ENCODE peak calls at places on chromosomes 4 and X, in seven cellular contexts. O is IMR-90; H is CD8-positive, alpha-beta T cell; I is breast epithelium; T is dorsolateral prefrontal cortex; M is pancreas; A is astrocyte of the spinal cord. G is an unnamed sample.

GRCh38 chrX:25131055-25131454 is 115.3 kb upstream of the ARX start:
- DNase-seq in M (no peak), I (no peak), T (no peak), A (no peak), O (peak; percentile 3), H (no peak), G (no peak)

GRCh38 chr4:2083116-2083825 is 24.1 kb downstream of the NAT8L start:
- DNase-seq in O (no peak), M (peak; percentile 35), I (peak; percentile 5), H (peak; percentile 35), T (no peak), A (no peak), G (no peak)

GRCh38 chr4:10018818-10019438 is 2.4 kb downstream of the SLC2A9 start:
- DNase-seq in M (peak; percentile 94), I (peak; percentile 94), T (peak; percentile 93), A (peak; percentile 94), O (peak; percentile 93), H (peak; percentile 96), G (peak; percentile 97)

GRCh38 chrX:152231106-152231505 is 92.7 kb upstream of the MAGEA10 start:
- DNase-seq in A (no peak), M (no peak), H (no peak), T (no peak), O (no peak), I (no peak), G (no peak)

GRCh38 chr4:77820836-77821561 is 1.8 kb upstream of the CNOT6L start:
- DNase-seq in A (no peak), T (no peak), O (no peak), M (no peak), I (no peak), H (peak; percentile 57), G (no peak)

GRCh38 chrX:125765347-125765746 is 400.7 kb downstream of the DCAF12L2 start:
- DNase-seq in O (no peak), H (no peak), T (no peak), A (no peak), I (no peak), M (no peak), G (no peak)

GRCh38 chr4:25233194-25233593 is 639 bp upstream of the PI4K2B start:
- DNase-seq in H (no peak), A (no peak), T (no peak), I (no peak), O (no peak), M (no peak), G (no peak)

GRCh38 chrX:340121-340520 is 21.5 kb upstream of the GTPBP6 start:
- DNase-seq in A (no peak), H (no peak), T (no peak), O (no peak), I (no peak), M (no peak), G (no peak)

GRCh38 chr4:141375855-141376254 is 155.2 kb downstream of the ZNF330 start:
- DNase-seq in I (no peak), M (no peak), O (peak; percentile 93), T (no peak), H (no peak), A (peak; percentile 81), G (no peak)

GRCh38 chrX:18607966-18608365 is 63.9 kb downstream of the RS1 start:
- DNase-seq in H (no peak), A (no peak), O (peak; percentile 20), M (no peak), I (no peak), T (no peak), G (no peak)

GRCh38 chr4:57442834-57443291 is 332.7 kb upstream of the IGFBP7 start:
- DNase-seq in H (no peak), I (no peak), A (peak; percentile 42), T (peak; percentile 67), M (no peak), O (peak; percentile 13), G (peak; percentile 30)

GRCh38 chr4:147714575-147715401 is 17.1 kb upstream of the ARHGAP10 start:
- DNase-seq in H (no peak), A (peak; percentile 78), M (no peak), I (peak; percentile 56), T (no peak), O (peak; percentile 90), G (no peak)

GRCh38 chrX:56564921-56565861 is 1.8 kb downstream of the UBQLN2 start:
- DNase-seq in O (peak; percentile 5), M (no peak), A (no peak), T (no peak), I (no peak), H (no peak), G (no peak)

GRCh38 chrX:101260435-101260834 is 30.7 kb downstream of the TAF7L start:
- DNase-seq in T (no peak), I (no peak), H (no peak), M (no peak), O (no peak), A (no peak), G (peak; percentile 18)

GRCh38 chr4:171993247-171993646 is 180.0 kb downstream of the GALNTL6 start:
- DNase-seq in H (no peak), M (no peak), A (no peak), T (no peak), O (no peak), I (no peak), G (no peak)

GRCh38 chr4:48439988-48440387 is 43.2 kb upstream of the SLC10A4 start:
- DNase-seq in T (peak; percentile 56), O (no peak), I (no peak), A (no peak), M (no peak), H (no peak), G (no peak)

GRCh38 chr4:183987987-183988392 is 82.9 kb downstream of the STOX2 start:
- DNase-seq in M (no peak), O (peak; percentile 95), A (peak; percentile 92), T (peak; percentile 60), H (no peak), I (peak; percentile 65), G (no peak)

GRCh38 chr4:174674305-174674840 is 152.1 kb upstream of the HPGD start:
- DNase-seq in I (no peak), A (no peak), H (no peak), O (peak; percentile 0), M (no peak), T (no peak), G (no peak)

GRCh38 chr4:148094149-148094548 is 348.1 kb downstream of the NR3C2 start:
- DNase-seq in A (no peak), H (no peak), M (no peak), I (no peak), O (no peak), T (no peak), G (no peak)

GRCh38 chr4:152380919-152381318 is 155.0 kb downstream of the FBXW7 start:
- DNase-seq in O (no peak), T (no peak), M (no peak), A (no peak), I (no peak), H (no peak), G (no peak)

GRCh38 chrX:147351644-147352043 is 537.1 kb upstream of the CXorf51A start:
- DNase-seq in I (no peak), M (no peak), O (no peak), H (no peak), A (no peak), T (no peak), G (no peak)

DNA sequence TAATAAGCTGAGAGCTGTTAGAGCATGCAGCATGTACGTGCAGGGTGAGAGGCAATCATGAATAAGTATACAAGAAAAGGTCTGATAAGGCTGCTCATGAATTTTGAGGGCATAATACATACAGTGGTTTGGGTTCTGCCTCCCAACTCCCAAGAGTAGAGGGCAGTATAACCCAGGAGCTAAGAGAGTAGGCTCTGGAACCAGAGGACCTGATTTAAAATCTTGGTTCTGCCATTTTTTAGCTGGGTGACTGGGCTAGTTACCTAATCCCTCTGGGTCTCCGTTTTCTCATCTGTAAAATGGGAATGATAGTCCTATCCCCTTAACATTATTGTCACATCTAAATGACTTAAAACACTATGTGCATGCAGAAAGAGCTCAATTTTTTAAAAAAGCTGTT is 85.3 kb downstream of the LNX1 start:
- DNase-seq in H (no peak), T (no peak), I (no peak), A (no peak), O (peak; percentile 30), M (no peak), G (no peak)
- TF ChIP-seq CTCF in H (no peak), T (no peak), I (no peak), A (peak; percentile 43), O (peak; percentile 47), M (no peak), G (no peak)

GRCh38 chr4:35965300-35965699 is 279.0 kb downstream of the ARAP2 start:
- DNase-seq in H (no peak), A (no peak), T (no peak), M (no peak), O (no peak), I (no peak), G (no peak)

GRCh38 chr4:35970366-35970960 is 273.9 kb downstream of the ARAP2 start:
- DNase-seq in H (no peak), I (no peak), A (no peak), M (no peak), O (no peak), T (no peak), G (no peak)

GRCh38 chr4:35963383-35963782 is 280.9 kb downstream of the ARAP2 start:
- DNase-seq in I (no peak), M (no peak), O (no peak), A (no peak), H (no peak), T (no peak), G (no peak)

GRCh38 chr4:35963969-35964515 is 280.3 kb downstream of the ARAP2 start:
- DNase-seq in H (no peak), I (no peak), A (peak; percentile 10), O (no peak), T (no peak), M (no peak), G (no peak)

DNA sequence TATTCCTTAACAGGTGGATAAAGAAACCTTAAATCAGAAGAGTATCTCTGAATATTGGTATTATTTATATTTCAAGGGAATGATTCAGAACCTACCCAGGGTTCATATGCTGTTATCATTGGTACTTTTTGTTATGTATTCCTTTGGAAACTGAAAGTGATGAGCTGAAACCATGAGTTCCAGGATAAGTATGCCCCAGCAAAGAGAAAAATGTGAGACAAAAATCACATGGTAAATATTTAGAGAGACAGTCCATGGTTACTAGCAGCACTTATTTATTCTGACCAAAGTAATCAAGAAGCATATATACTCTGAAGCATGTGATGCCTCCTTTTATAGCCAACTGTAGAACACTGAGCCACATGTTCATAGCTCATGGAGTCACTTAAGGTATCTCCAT is 277.8 kb downstream of the ARAP2 start:
- DNase-seq in M (no peak), T (no peak), A (no peak), O (no peak), H (no peak), I (no peak), G (no peak)
- TF ChIP-seq CTCF in M (no peak), T (no peak), A (no peak), O (no peak), H (no peak), I (no peak), G (no peak)

GRCh38 chr4:36411338-36411737 is 129.9 kb downstream of the DTHD1 start:
- DNase-seq in I (no peak), M (no peak), A (no peak), O (no peak), H (no peak), T (no peak), G (no peak)

GRCh38 chr4:36420111-36420679 is 138.8 kb downstream of the DTHD1 start:
- DNase-seq in M (no peak), T (no peak), A (no peak), I (no peak), H (no peak), O (no peak), G (no peak)

GRCh38 chr4:36414248-36414647 is 132.8 kb downstream of the DTHD1 start:
- DNase-seq in T (no peak), O (no peak), A (no peak), H (no peak), I (no peak), M (no peak), G (peak; percentile 26)
- TF ChIP-seq CTCF in T (peak; percentile 67), O (no peak), A (no peak), H (no peak), I (no peak), M (no peak), G (peak; percentile 20)

GRCh38 chr4:185096032-185096653 is 46.9 kb upstream of the SLC25A4 start:
- DNase-seq in A (peak; percentile 43), H (no peak), O (peak; percentile 31), I (no peak), T (no peak), M (no peak), G (peak; percentile 50)
- TF ChIP-seq CTCF in A (peak; percentile 65), H (peak; percentile 59), O (peak; percentile 64), I (peak; percentile 56), T (peak; percentile 81), M (peak; percentile 31), G (no peak)

G was measured in GM13976.